ENCODE peak calls at places on chromosomes 6 and 20, in six cellular contexts. V is activated CD8-positive, alpha-beta T cell treated with anti-CD3 and anti-CD28 coated beads for 36 hours; X is activated CD8-positive, alpha-beta memory T cell treated with anti-CD3 and anti-CD28 coated beads, Interleukin-2, amount 10 ng/mL, durations not matched to agents 7 days and 5 days; J is Right ventricle myocardium inferior; H is mucosa of descending colon; R is lower lobe of right lung. Q is an unnamed sample.

GRCh38 chr6:77456531-77457248 is 6.6 kb downstream of the HTR1B start:
- ATAC-seq in J (peak), X (no peak), H (peak), V (no peak), R (no peak), Q (peak)

GRCh38 chr20:59820204-59821041 is 113.0 kb downstream of the SYCP2 start:
- ATAC-seq in X (no peak), H (peak), V (no peak), R (peak), J (peak), Q (no peak)

GRCh38 chr6:155994071-155994470 is 538.4 kb upstream of the NOX3 start:
- ATAC-seq in H (no peak), X (no peak), R (no peak), J (no peak), V (no peak), Q (no peak)

GRCh38 chr6:107624541-107624940 is 134.6 kb downstream of the SOBP start:
- ATAC-seq in R (no peak), J (no peak), V (no peak), H (no peak), X (no peak), Q (no peak)

GRCh38 chr6:2911171-2911570 is 8.1 kb upstream of the SERPINB9 start:
- ATAC-seq in X (no peak), H (no peak), J (no peak), V (no peak), R (no peak), Q (no peak)

GRCh38 chr6:108623995-108624394 is 63.3 kb downstream of the FOXO3 start:
- ATAC-seq in X (no peak), V (no peak), R (no peak), H (no peak), J (no peak), Q (no peak)

GRCh38 chr6:145250436-145250835 is 484.9 kb downstream of the EPM2A start:
- ATAC-seq in J (no peak), X (no peak), R (no peak), V (no peak), H (no peak), Q (no peak)

GRCh38 chr6:34073504-34073903 is 72.4 kb downstream of the GRM4 start:
- ATAC-seq in H (no peak), R (no peak), V (no peak), X (no peak), J (no peak), Q (no peak)

GRCh38 chr6:134247271-134247833 is 70.6 kb downstream of the SGK1 start:
- ATAC-seq in J (no peak), X (peak), V (peak), H (peak), R (peak), Q (no peak)

GRCh38 chr6:133128191-133128590 is 113.0 kb upstream of the EYA4 start:
- ATAC-seq in X (no peak), H (no peak), V (no peak), J (peak), R (no peak), Q (no peak)

GRCh38 chr6:109662192-109662591 is 28.8 kb downstream of the AK9 start:
- ATAC-seq in X (no peak), R (no peak), J (no peak), V (no peak), H (no peak), Q (no peak)

GRCh38 chr20:10551732-10552724 is 116.9 kb downstream of the SLX4IP start:
- ATAC-seq in J (no peak), R (no peak), X (no peak), H (no peak), V (peak), Q (no peak)

GRCh38 chr6:144319193-144319592 is 34.1 kb downstream of the UTRN start:
- ATAC-seq in H (no peak), V (no peak), X (no peak), J (no peak), R (peak), Q (no peak)

GRCh38 chr6:111711476-111711875 is 105.8 kb upstream of the TRAF3IP2 start:
- ATAC-seq in R (peak), X (no peak), V (no peak), J (peak), H (peak), Q (no peak)

GRCh38 chr20:47493175-47493953 is 8.3 kb upstream of the NCOA3 start:
- ATAC-seq in R (peak), H (peak), J (peak), V (peak), X (peak), Q (peak)

GRCh38 chr20:33423141-33423834 is 20.3 kb downstream of the SNTA1 start:
- ATAC-seq in J (peak), V (no peak), R (peak), X (no peak), H (peak), Q (peak)

GRCh38 chr20:21719592-21720214 is 14.2 kb downstream of the PAX1 start:
- ATAC-seq in V (no peak), X (no peak), H (no peak), R (no peak), J (no peak), Q (peak)

GRCh38 chr6:21883929-21884328 is 290.4 kb downstream of the SOX4 start:
- ATAC-seq in J (no peak), V (no peak), X (no peak), H (no peak), R (no peak), Q (no peak)

GRCh38 chr6:29965873-29966601 is 23.7 kb downstream of the HLA-A start:
- ATAC-seq in V (no peak), X (peak), R (peak), J (peak), H (peak), Q (peak)

GRCh38 chr20:41412324-41412723 is 45.7 kb upstream of the EMILIN3 start:
- ATAC-seq in V (no peak), H (no peak), J (no peak), R (no peak), X (no peak), Q (no peak)

GRCh38 chr20:43949741-43950618 is 35.3 kb downstream of the TOX2 start:
- ATAC-seq in X (peak), V (peak), J (peak), H (peak), R (peak), Q (peak)

GRCh38 chr20:20338133-20338730 is 29.7 kb upstream of the INSM1 start:
- ATAC-seq in V (no peak), X (no peak), R (no peak), H (no peak), J (no peak), Q (no peak)

GRCh38 chr20:1666802-1667201 is 9.2 kb upstream of the SIRPG start:
- ATAC-seq in H (no peak), J (no peak), V (no peak), R (no peak), X (no peak), Q (no peak)

GRCh38 chr6:136991614-136992013 is 53.2 kb downstream of the IL20RA start:
- ATAC-seq in R (no peak), V (no peak), H (no peak), J (no peak), X (no peak), Q (no peak)

GRCh38 chr6:42316390-42316970 is 98.8 kb upstream of the MRPS10 start:
- ATAC-seq in R (peak), X (no peak), H (peak), V (no peak), J (no peak), Q (peak)

GRCh38 chr20:34066476-34067090 is 45.5 kb downstream of the EIF2S2 start:
- ATAC-seq in X (no peak), R (no peak), J (no peak), V (no peak), H (no peak), Q (no peak)

GRCh38 chr6:138492113-138492512 is 7.2 kb downstream of the NHSL1 start:
- ATAC-seq in R (no peak), J (no peak), X (no peak), H (no peak), V (no peak), Q (no peak)

GRCh38 chr6:8299034-8299433 is 136.3 kb downstream of the SLC35B3 start:
- ATAC-seq in V (no peak), R (no peak), X (no peak), H (no peak), J (no peak), Q (no peak)

GRCh38 chr6:139028242-139028657 is 295 bp upstream of the ABRACL start:
- ATAC-seq in X (peak), V (peak), J (no peak), R (no peak), H (no peak), Q (no peak)

GRCh38 chr20:62831361-62831788 is 14.5 kb downstream of the COL9A3 start:
- ATAC-seq in J (no peak), H (peak), R (peak), X (no peak), V (no peak), Q (no peak)

GRCh38 chr6:142773859-142774258 is 171.1 kb downstream of the HIVEP2 start:
- ATAC-seq in J (no peak), X (peak), R (no peak), V (peak), H (peak), Q (no peak)

GRCh38 chr6:131136021-131136847 is 967 bp downstream of the AKAP7 start:
- ATAC-seq in H (peak), J (no peak), R (peak), X (no peak), V (no peak), Q (no peak)

GRCh38 chr6:20313960-20314530 is 87.6 kb upstream of the E2F3 start:
- ATAC-seq in X (no peak), V (no peak), H (no peak), R (no peak), J (no peak), Q (no peak)

GRCh38 chr20:34979366-34980153 is 23.9 kb downstream of the MYH7B start:
- ATAC-seq in H (peak), V (peak), X (no peak), J (peak), R (peak), Q (no peak)

GRCh38 chr20:63145156-63145555 is 70.8 kb downstream of the YTHDF1 start:
- ATAC-seq in H (no peak), V (no peak), J (no peak), R (no peak), X (no peak), Q (no peak)

GRCh38 chr6:13422601-13423247 is 64.7 kb downstream of the GFOD1 start:
- ATAC-seq in V (no peak), X (no peak), H (no peak), J (peak), R (peak), Q (peak)

GRCh38 chr6:143177706-143178105 is 117.0 kb downstream of the AIG1 start:
- ATAC-seq in H (no peak), X (no peak), R (no peak), J (no peak), V (no peak), Q (no peak)

GRCh38 chr20:33832113-33832853 is 21.1 kb downstream of the CHMP4B start:
- ATAC-seq in X (no peak), H (peak), J (no peak), R (no peak), V (no peak), Q (no peak)